ENCODE peak calls at places on chromosomes 16 and 17, in six cellular contexts. G is body of pancreas, C is suprapubic skin, D is thoracic aorta, Q is endothelial cell of umbilical vein, X is uterus. B is an unnamed sample.

GRCh38 chr17:68382582-68383085 is 74.7 kb downstream of the WIPI1 start:
- DNase-seq in Q (no peak), X (no peak), G (no peak), D (no peak), C (no peak), B (no peak)

GRCh38 chr17:76781056-76781982 is 43.4 kb downstream of the MFSD11 start:
- DNase-seq in X (no peak), C (no peak), D (no peak), Q (no peak), G (no peak), B (no peak)

GRCh38 chr17:350706-351435 is 1.7 kb downstream of the RPH3AL start:
- DNase-seq in C (no peak), D (no peak), Q (peak; percentile 95), G (peak; percentile 89), X (peak; percentile 75), B (no peak)

GRCh38 chr17:38419508-38419981 is 8.7 kb upstream of the ARHGAP23 start:
- DNase-seq in Q (no peak), G (no peak), X (no peak), D (no peak), C (no peak), B (no peak)

GRCh38 chr16:89256651-89257254 is 39.2 kb downstream of the ZNF778 start:
- DNase-seq in Q (peak; percentile 57), D (no peak), C (no peak), G (peak; percentile 39), X (no peak), B (no peak)

GRCh38 chr17:73470369-73470768 is 158.6 kb upstream of the CDC42EP4 start:
- DNase-seq in C (no peak), Q (no peak), X (no peak), D (no peak), G (no peak), B (no peak)

GRCh38 chr17:34716291-34716690 is 136.9 kb downstream of the TMEM132E start:
- DNase-seq in D (no peak), C (no peak), X (no peak), Q (no peak), G (no peak), B (no peak)

GRCh38 chr17:35529868-35530267 is 7.6 kb downstream of the SLFN12L start:
- DNase-seq in X (no peak), G (no peak), Q (no peak), D (no peak), C (no peak), B (no peak)

GRCh38 chr16:72172105-72173034 is at the start of gene PMFBP1:
- DNase-seq in D (peak; percentile 29), C (no peak), G (peak; percentile 78), X (no peak), Q (peak; percentile 62), B (peak; percentile 11)

GRCh38 chr16:24540575-24541240 is 1.3 kb downstream of the RBBP6 start:
- DNase-seq in X (no peak), Q (peak; percentile 46), G (peak; percentile 11), C (no peak), D (no peak), B (no peak)

GRCh38 chr17:37160940-37161339 is 212.2 kb downstream of the AATF start:
- DNase-seq in G (no peak), C (no peak), D (no peak), X (no peak), Q (peak; percentile 60), B (no peak)

GRCh38 chr17:73360961-73361761 is 49.4 kb upstream of the CDC42EP4 start:
- DNase-seq in D (no peak), Q (no peak), X (no peak), C (no peak), G (no peak), B (no peak)

GRCh38 chr17:74541176-74542111 is 4.5 kb downstream of the CD300C start:
- DNase-seq in Q (no peak), D (no peak), C (no peak), X (no peak), G (no peak), B (no peak)

GRCh38 chr17:76251478-76252039 is 11.3 kb upstream of the RNF157 start:
- DNase-seq in D (no peak), Q (no peak), X (no peak), C (peak; percentile 48), G (no peak), B (no peak)

GRCh38 chr17:63573634-63574033 is 23.4 kb downstream of the DCAF7 start:
- DNase-seq in X (no peak), D (no peak), C (no peak), G (no peak), Q (no peak), B (no peak)

GRCh38 chr17:10210151-10210574 is 11.8 kb upstream of the GAS7 start:
- DNase-seq in Q (no peak), C (no peak), G (peak; percentile 39), D (no peak), X (peak; percentile 45), B (no peak)

GRCh38 chr16:83329466-83329865 is 478.3 kb upstream of the HSBP1 start:
- DNase-seq in X (no peak), G (no peak), C (no peak), D (no peak), Q (no peak), B (no peak)

GRCh38 chr17:44966348-44967025 is 1.6 kb downstream of the C1QL1 start:
- DNase-seq in D (no peak), G (no peak), Q (no peak), X (no peak), C (no peak), B (no peak)

GRCh38 chr16:87180069-87180468 is 137.1 kb downstream of the C16orf95 start:
- DNase-seq in C (no peak), G (no peak), Q (no peak), X (no peak), D (no peak), B (no peak)

GRCh38 chr17:8846768-8847211 is 20.7 kb downstream of the PIK3R6 start:
- DNase-seq in X (no peak), G (peak; percentile 21), Q (peak; percentile 11), C (no peak), D (no peak), B (no peak)

GRCh38 chr16:50209548-50210265 is 56.6 kb downstream of the TENT4B start:
- DNase-seq in G (no peak), X (no peak), C (no peak), Q (no peak), D (no peak), B (no peak)

GRCh38 chr16:50204426-50205108 is 51.5 kb downstream of the TENT4B start:
- DNase-seq in D (no peak), Q (no peak), X (no peak), G (no peak), C (no peak), B (no peak)

GRCh38 chr16:50208460-50208931 is 55.4 kb downstream of the TENT4B start:
- DNase-seq in D (no peak), G (no peak), X (no peak), C (no peak), Q (peak; percentile 85), B (no peak)

GRCh38 chr16:50210266-50211038 is 55.9 kb upstream of the ADCY7 start:
- DNase-seq in Q (peak; percentile 86), D (no peak), G (peak; percentile 85), C (peak; percentile 78), X (peak; percentile 79), B (no peak)

DNA sequence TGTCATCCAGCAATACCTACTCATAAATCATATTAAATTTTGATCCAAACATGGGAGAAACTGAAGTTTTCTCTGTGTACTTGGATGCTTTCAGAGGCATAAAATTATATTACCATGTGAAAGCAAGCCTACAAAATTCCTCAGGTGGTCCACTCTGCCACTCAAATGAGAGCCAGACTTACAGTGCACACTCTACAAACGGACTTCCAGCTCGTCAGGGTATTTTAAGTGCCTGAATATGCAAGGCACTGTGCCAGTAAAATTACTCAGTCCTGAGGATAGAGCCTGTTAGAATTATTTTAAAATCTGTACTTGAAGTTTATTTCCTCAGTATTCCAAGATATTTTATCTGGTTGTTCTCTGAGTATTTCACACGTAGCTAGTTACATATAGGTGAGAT is 54.5 kb downstream of the TENT4B start:
- DNase-seq in G (no peak), C (no peak), Q (peak; percentile 62), X (no peak), D (no peak), B (no peak)
- H3K4me1 ChIP-seq in G (peaks cover 67% of the 10 kb centered on the region), C (peaks cover 67% of the 10 kb centered on the region), Q (peaks cover 32% of the 10 kb centered on the region), X (peaks cover 22% of the 10 kb centered on the region), D (peaks cover 77% of the 10 kb centered on the region), B (peaks cover 11% of the 10 kb centered on the region)

GRCh38 chr16:3008749-3009088 is 4.0 kb upstream of the CLDN9 start:
- DNase-seq in G (no peak), X (no peak), C (no peak), Q (no peak), D (no peak), B (no peak)
- H3K4me1 ChIP-seq in G (peaks cover 80% of the 10 kb centered on the region), X (no peaks in the 10 kb centered on the region), C (peaks cover 33% of the 10 kb centered on the region), Q (peaks cover 16% of the 10 kb centered on the region), D (no peaks in the 10 kb centered on the region), B (no peaks in the 10 kb centered on the region)

GRCh38 chr16:11586856-11587642 is at the start of gene LITAF:
- DNase-seq in D (no peak), G (peak; percentile 62), C (peak; percentile 80), Q (no peak), X (peak; percentile 76), B (no peak)

GRCh38 chr16:11583889-11584565 is 2.7 kb downstream of the LITAF start:
- DNase-seq in C (no peak), D (no peak), X (no peak), Q (no peak), G (peak; percentile 59), B (no peak)

GRCh38 chr16:11586375-11586855 is 304 bp downstream of the LITAF start:
- DNase-seq in G (no peak), Q (no peak), X (no peak), D (no peak), C (no peak), B (no peak)

GRCh38 chr16:11587643-11588247 is 1.0 kb upstream of the LITAF start:
- DNase-seq in Q (no peak), X (no peak), G (no peak), C (no peak), D (no peak), B (no peak)

DNA sequence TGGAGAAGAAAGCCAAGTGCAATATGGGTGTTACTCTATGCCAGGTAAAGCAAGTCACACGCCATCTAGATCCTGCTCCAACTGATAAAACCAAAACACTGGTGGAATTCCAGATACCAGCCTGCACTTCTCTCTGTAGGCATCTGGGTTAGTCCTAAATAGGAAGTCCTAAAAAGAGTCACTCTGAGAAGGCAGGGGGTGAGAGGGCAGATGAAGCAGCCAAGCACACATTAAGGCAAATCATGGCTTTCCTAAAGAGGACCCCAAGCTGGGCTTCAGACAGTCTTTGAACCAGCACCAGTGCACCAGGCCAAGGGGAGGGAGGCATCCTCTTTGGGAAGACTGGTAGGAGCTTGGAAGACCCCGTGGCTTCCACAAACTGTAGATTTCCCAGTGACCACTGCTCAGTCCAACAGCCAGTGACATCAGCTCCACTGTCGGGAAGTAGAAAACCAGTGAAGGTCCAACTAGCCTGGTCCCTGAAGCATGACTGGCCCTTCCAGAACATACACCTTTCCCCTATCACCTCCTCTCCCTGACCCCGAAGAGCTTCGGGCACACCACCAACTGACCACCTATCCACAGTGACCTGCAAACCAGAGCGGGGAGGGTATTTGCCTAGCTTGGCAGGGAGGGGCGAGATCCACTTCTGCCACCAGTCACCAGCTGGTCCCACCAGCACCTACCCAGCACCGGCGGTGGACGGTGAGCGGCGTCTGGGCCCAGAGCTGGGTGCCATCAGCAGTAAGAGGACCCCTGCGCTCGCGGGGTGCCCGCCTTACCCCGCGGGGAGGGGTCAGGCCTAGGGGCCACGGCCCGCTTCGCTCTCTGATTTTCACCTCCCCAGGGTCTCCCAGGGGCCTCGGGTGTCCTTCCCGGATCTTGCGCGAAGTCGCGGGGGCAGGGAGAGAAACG is 1.0 kb downstream of the LITAF start:
- DNase-seq in C (peak; percentile 73), Q (no peak), X (peak; percentile 35), D (no peak), G (peak; percentile 46), B (no peak)
- H3K4me1 ChIP-seq in C (peaks cover 42% of the 10 kb centered on the region), Q (peaks cover 5% of the 10 kb centered on the region), X (no peaks in the 10 kb centered on the region), D (peaks cover 48% of the 10 kb centered on the region), G (peaks cover 37% of the 10 kb centered on the region), B (peaks cover 7% of the 10 kb centered on the region)

GRCh38 chr17:43013296-43013695 is 6.7 kb downstream of the IFI35 start:
- DNase-seq in C (no peak), Q (no peak), X (no peak), G (no peak), D (no peak), B (no peak)
- H3K4me1 ChIP-seq in C (peaks cover 74% of the 10 kb centered on the region), Q (peaks cover 14% of the 10 kb centered on the region), X (no peaks in the 10 kb centered on the region), G (peaks cover 17% of the 10 kb centered on the region), D (no peaks in the 10 kb centered on the region), B (peaks cover 26% of the 10 kb centered on the region)